ENCODE peak calls at places on chromosomes 5 and 9, in nine cellular contexts. One of them, this sample, is unnamed.

GRCh38 chr5:10607666-10608442 is 44.0 kb downstream of the ANKRD33B start:
- DNase-seq in A549: no peak
- DNase-seq in SJSA1: no peak
- DNase-seq in pancreas: no peak
- DNase-seq in CD4-positive, alpha-beta memory T cell: no peak
- DNase-seq in upper lobe of left lung: no peak
- DNase-seq in ovary: no peak
- DNase-seq in gastrocnemius medialis: peak; percentile 81
- DNase-seq in sigmoid colon: peak; percentile 80
- DNase-seq in this sample: no peak

GRCh38 chr9:26112724-26113123 is 434.5 kb upstream of the TUSC1 start:
- DNase-seq in pancreas: no peak
- DNase-seq in ovary: no peak
- DNase-seq in SJSA1: no peak
- DNase-seq in CD4-positive, alpha-beta memory T cell: no peak
- DNase-seq in gastrocnemius medialis: no peak
- DNase-seq in A549: no peak
- DNase-seq in upper lobe of left lung: no peak
- DNase-seq in sigmoid colon: no peak
- DNase-seq in this sample: no peak

GRCh38 chr5:115831163-115831768 is 10.1 kb downstream of the ATG12 start:
- DNase-seq in SJSA1: peak; percentile 58
- DNase-seq in A549: peak; percentile 44
- DNase-seq in sigmoid colon: no peak
- DNase-seq in upper lobe of left lung: no peak
- DNase-seq in gastrocnemius medialis: no peak
- DNase-seq in ovary: no peak
- DNase-seq in pancreas: no peak
- DNase-seq in CD4-positive, alpha-beta memory T cell: peak; percentile 41
- DNase-seq in this sample: no peak

GRCh38 chr5:112344540-112344939 is 74.5 kb downstream of the EPB41L4A start:
- DNase-seq in CD4-positive, alpha-beta memory T cell: no peak
- DNase-seq in SJSA1: no peak
- DNase-seq in gastrocnemius medialis: no peak
- DNase-seq in sigmoid colon: no peak
- DNase-seq in ovary: no peak
- DNase-seq in pancreas: no peak
- DNase-seq in A549: no peak
- DNase-seq in upper lobe of left lung: no peak
- DNase-seq in this sample: no peak

GRCh38 chr9:134863941-134864820 is 16.4 kb upstream of the FCN2 start:
- DNase-seq in upper lobe of left lung: no peak
- DNase-seq in CD4-positive, alpha-beta memory T cell: no peak
- DNase-seq in ovary: no peak
- DNase-seq in gastrocnemius medialis: no peak
- DNase-seq in sigmoid colon: peak; percentile 78
- DNase-seq in A549: no peak
- DNase-seq in pancreas: no peak
- DNase-seq in SJSA1: no peak
- DNase-seq in this sample: peak; percentile 58

GRCh38 chr5:180471866-180472265 is 22.3 kb upstream of the CNOT6 start:
- DNase-seq in SJSA1: no peak
- DNase-seq in pancreas: no peak
- DNase-seq in gastrocnemius medialis: no peak
- DNase-seq in A549: no peak
- DNase-seq in ovary: no peak
- DNase-seq in CD4-positive, alpha-beta memory T cell: no peak
- DNase-seq in sigmoid colon: no peak
- DNase-seq in upper lobe of left lung: no peak
- DNase-seq in this sample: peak; percentile 36

GRCh38 chr9:70588999-70589398 is 174.5 kb upstream of the KLF9 start:
- DNase-seq in SJSA1: no peak
- DNase-seq in pancreas: no peak
- DNase-seq in CD4-positive, alpha-beta memory T cell: no peak
- DNase-seq in A549: no peak
- DNase-seq in sigmoid colon: no peak
- DNase-seq in ovary: no peak
- DNase-seq in gastrocnemius medialis: no peak
- DNase-seq in upper lobe of left lung: no peak
- DNase-seq in this sample: no peak

GRCh38 chr9:86741311-86742215 is 205.7 kb downstream of the GAS1 start:
- DNase-seq in pancreas: no peak
- DNase-seq in A549: no peak
- DNase-seq in sigmoid colon: no peak
- DNase-seq in gastrocnemius medialis: peak; percentile 21
- DNase-seq in ovary: no peak
- DNase-seq in upper lobe of left lung: no peak
- DNase-seq in CD4-positive, alpha-beta memory T cell: no peak
- DNase-seq in SJSA1: no peak
- DNase-seq in this sample: no peak

DNA sequence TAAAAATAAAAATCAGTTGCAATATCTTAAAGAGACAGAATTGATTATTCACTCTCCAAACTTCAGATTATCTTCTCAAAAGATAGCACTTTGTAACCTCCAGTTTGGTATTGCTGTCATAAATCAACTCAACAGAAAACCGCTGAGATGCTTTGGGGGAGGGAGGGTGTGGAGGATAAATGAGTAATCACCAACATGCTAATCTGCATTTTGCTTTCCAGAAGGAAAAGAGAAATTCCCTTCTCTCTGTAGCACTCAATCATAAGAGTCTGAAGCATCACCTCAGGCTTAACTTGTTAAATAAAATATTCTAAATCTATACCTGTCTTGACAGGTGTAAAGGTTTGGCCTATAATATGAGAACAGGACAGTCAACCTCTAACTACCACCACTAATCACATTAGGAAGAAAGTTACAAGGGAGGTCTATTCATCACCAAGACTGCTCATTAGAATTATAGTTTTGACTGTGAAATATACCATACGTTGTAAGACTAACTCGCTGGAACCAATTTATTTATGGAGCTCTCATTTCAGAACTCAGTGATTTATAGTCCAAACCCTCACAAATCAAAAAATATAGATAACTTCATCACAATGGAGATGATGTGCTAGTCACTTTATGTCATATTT is 89.0 kb downstream of the PIK3R1 start:
- DNase-seq in CD4-positive, alpha-beta memory T cell: no peak
- DNase-seq in sigmoid colon: no peak
- DNase-seq in A549: no peak
- DNase-seq in SJSA1: no peak
- DNase-seq in ovary: no peak
- DNase-seq in gastrocnemius medialis: no peak
- DNase-seq in upper lobe of left lung: no peak
- DNase-seq in pancreas: no peak
- DNase-seq in this sample: no peak
- H3K4me1 ChIP-seq in CD4-positive, alpha-beta memory T cell: peaks cover 6% of the 10 kb centered on the region
- H3K4me1 ChIP-seq in sigmoid colon: no peaks in the 10 kb centered on the region
- H3K4me1 ChIP-seq in A549: no peaks in the 10 kb centered on the region
- H3K4me1 ChIP-seq in SJSA1: no peaks in the 10 kb centered on the region
- H3K4me1 ChIP-seq in ovary: no peaks in the 10 kb centered on the region
- H3K4me1 ChIP-seq in gastrocnemius medialis: no peaks in the 10 kb centered on the region
- H3K4me1 ChIP-seq in upper lobe of left lung: no peaks in the 10 kb centered on the region
- H3K4me1 ChIP-seq in pancreas: peaks cover 14% of the 10 kb centered on the region
- H3K4me1 ChIP-seq in this sample: no peaks in the 10 kb centered on the region

DNA sequence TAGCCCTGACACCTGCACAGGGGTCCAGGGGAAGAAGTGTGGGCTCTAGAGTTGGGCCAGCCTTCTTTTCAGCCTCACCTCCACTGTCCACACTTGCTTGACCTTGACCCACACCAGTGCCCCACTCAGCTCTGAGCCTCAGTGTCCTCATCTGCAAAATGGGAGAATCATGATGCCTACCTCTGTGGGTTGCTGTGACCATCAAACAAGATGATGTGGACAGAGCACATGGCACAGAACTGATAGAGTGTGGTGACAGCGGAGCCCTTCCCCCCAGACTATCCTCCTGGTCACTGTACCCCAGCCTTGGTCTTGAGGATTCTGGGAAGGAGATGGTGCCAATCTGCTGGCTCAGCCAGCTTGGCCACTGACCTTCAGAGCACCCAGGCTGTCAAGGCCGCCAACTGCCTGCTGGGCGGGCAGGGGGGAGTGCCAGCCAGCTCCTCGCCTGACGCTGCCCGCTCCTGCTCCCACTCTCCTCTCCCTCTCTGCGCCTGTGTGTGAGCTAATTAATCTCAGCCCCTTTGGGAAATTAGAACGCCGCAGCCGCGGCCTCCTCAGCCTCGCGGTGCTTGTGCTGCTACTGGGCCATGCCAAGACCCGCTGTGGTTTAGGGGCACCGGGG is 16.7 kb downstream of the CXXC5 start:
- DNase-seq in ovary: no peak
- DNase-seq in SJSA1: no peak
- DNase-seq in pancreas: peak; percentile 90
- DNase-seq in sigmoid colon: no peak
- DNase-seq in A549: no peak
- DNase-seq in CD4-positive, alpha-beta memory T cell: no peak
- DNase-seq in upper lobe of left lung: peak; percentile 76
- DNase-seq in gastrocnemius medialis: peak; percentile 85
- DNase-seq in this sample: peak; percentile 62
- H3K4me1 ChIP-seq in ovary: peaks cover 18% of the 10 kb centered on the region
- H3K4me1 ChIP-seq in SJSA1: peaks cover 49% of the 10 kb centered on the region
- H3K4me1 ChIP-seq in pancreas: peaks cover 97% of the 10 kb centered on the region
- H3K4me1 ChIP-seq in sigmoid colon: no peaks in the 10 kb centered on the region
- H3K4me1 ChIP-seq in A549: peaks cover 67% of the 10 kb centered on the region
- H3K4me1 ChIP-seq in CD4-positive, alpha-beta memory T cell: peaks cover 37% of the 10 kb centered on the region
- H3K4me1 ChIP-seq in upper lobe of left lung: peaks cover 77% of the 10 kb centered on the region
- H3K4me1 ChIP-seq in gastrocnemius medialis: peaks cover 95% of the 10 kb centered on the region
- H3K4me1 ChIP-seq in this sample: peaks cover 75% of the 10 kb centered on the region

GRCh38 chr5:135441256-135441915 is 5.8 kb downstream of the DCANP1 start:
- DNase-seq in sigmoid colon: peak; percentile 63
- DNase-seq in SJSA1: no peak
- DNase-seq in A549: no peak
- DNase-seq in gastrocnemius medialis: no peak
- DNase-seq in ovary: no peak
- DNase-seq in CD4-positive, alpha-beta memory T cell: no peak
- DNase-seq in upper lobe of left lung: no peak
- DNase-seq in pancreas: no peak
- DNase-seq in this sample: peak; percentile 50
- H3K4me1 ChIP-seq in sigmoid colon: no peaks in the 10 kb centered on the region
- H3K4me1 ChIP-seq in SJSA1: peaks cover 7% of the 10 kb centered on the region
- H3K4me1 ChIP-seq in A549: no peaks in the 10 kb centered on the region
- H3K4me1 ChIP-seq in gastrocnemius medialis: peaks cover 17% of the 10 kb centered on the region
- H3K4me1 ChIP-seq in ovary: no peaks in the 10 kb centered on the region
- H3K4me1 ChIP-seq in CD4-positive, alpha-beta memory T cell: no peaks in the 10 kb centered on the region
- H3K4me1 ChIP-seq in upper lobe of left lung: peaks cover 12% of the 10 kb centered on the region
- H3K4me1 ChIP-seq in pancreas: no peaks in the 10 kb centered on the region
- H3K4me1 ChIP-seq in this sample: peaks cover 46% of the 10 kb centered on the region

GRCh38 chr5:68274847-68275700 is 59.5 kb downstream of the PIK3R1 start:
- DNase-seq in SJSA1: no peak
- DNase-seq in gastrocnemius medialis: no peak
- DNase-seq in pancreas: no peak
- DNase-seq in ovary: no peak
- DNase-seq in sigmoid colon: no peak
- DNase-seq in CD4-positive, alpha-beta memory T cell: peak; percentile 84
- DNase-seq in upper lobe of left lung: no peak
- DNase-seq in A549: no peak
- DNase-seq in this sample: no peak
- H3K4me1 ChIP-seq in SJSA1: peaks cover 5% of the 10 kb centered on the region
- H3K4me1 ChIP-seq in gastrocnemius medialis: peaks cover 19% of the 10 kb centered on the region
- H3K4me1 ChIP-seq in pancreas: peaks cover 6% of the 10 kb centered on the region
- H3K4me1 ChIP-seq in ovary: peaks cover 2% of the 10 kb centered on the region
- H3K4me1 ChIP-seq in sigmoid colon: no peaks in the 10 kb centered on the region
- H3K4me1 ChIP-seq in CD4-positive, alpha-beta memory T cell: peaks cover 96% of the 10 kb centered on the region
- H3K4me1 ChIP-seq in upper lobe of left lung: peaks cover 15% of the 10 kb centered on the region
- H3K4me1 ChIP-seq in A549: no peaks in the 10 kb centered on the region
- H3K4me1 ChIP-seq in this sample: peaks cover 21% of the 10 kb centered on the region

This sample was measured in upper lobe of right lung.